ENCODE peak calls at places on chromosomes 5 and 9, in eight cellular contexts. N is effector CD4-positive, alpha-beta T cell; F is LoVo; Y is hippocampal formation; L is cerebellar cortex; V is osteocyte; G is T-cell; K is GM12891. P is an unnamed sample.

GRCh38 chr9:110029422-110029814 is 178.5 kb downstream of the C9orf152 start:
- DNase-seq in F (no peak), Y (no peak), L (no peak), V (no peak), K (no peak), N (no peak), G (no peak), P (no peak)

GRCh38 chr9:23492126-23493002 is 333.7 kb downstream of the ELAVL2 start:
- DNase-seq in Y (peak), N (no peak), V (no peak), G (no peak), K (peak), L (peak), F (peak), P (peak)

GRCh38 chr5:170907758-170908157 is 45.9 kb downstream of the RANBP17 start:
- DNase-seq in V (no peak), G (no peak), F (no peak), L (no peak), Y (no peak), N (no peak), K (no peak), P (no peak)

GRCh38 chr5:98365126-98365525 is 408.3 kb upstream of the RGMB start:
- DNase-seq in Y (no peak), N (no peak), L (no peak), K (no peak), G (no peak), F (peak), V (no peak), P (no peak)

GRCh38 chr9:112774006-112774996 is 23.7 kb downstream of the SNX30 start:
- DNase-seq in G (no peak), Y (no peak), K (no peak), N (no peak), F (no peak), L (peak), V (no peak), P (no peak)

GRCh38 chr5:132181011-132181629 is 46.5 kb downstream of the P4HA2 start:
- DNase-seq in K (no peak), F (no peak), Y (no peak), V (no peak), L (no peak), G (no peak), N (no peak), P (no peak)

GRCh38 chr9:69379250-69379982 is 54.4 kb downstream of the ENTREP1 start:
- DNase-seq in V (no peak), Y (no peak), N (no peak), L (no peak), G (no peak), F (peak), K (no peak), P (no peak)

GRCh38 chr5:31656806-31657205 is 17.9 kb downstream of the PDZD2 start:
- DNase-seq in Y (no peak), K (no peak), V (no peak), F (no peak), G (no peak), L (no peak), N (no peak), P (no peak)

GRCh38 chr9:76866689-76867088 is 39.2 kb downstream of the PRUNE2 start:
- DNase-seq in F (no peak), G (no peak), V (no peak), L (no peak), K (no peak), N (no peak), Y (no peak), P (no peak)

GRCh38 chr5:145811834-145812625 is 23.1 kb downstream of the PRELID2 start:
- DNase-seq in K (no peak), Y (peak), N (no peak), L (peak), V (no peak), G (no peak), F (no peak), P (peak)

GRCh38 chr9:109149722-109150121 is 17.3 kb downstream of the FRRS1L start:
- DNase-seq in F (no peak), L (no peak), K (no peak), N (no peak), G (no peak), V (no peak), Y (no peak), P (no peak)

GRCh38 chr5:30832519-30832918 is 361.0 kb upstream of the CDH6 start:
- DNase-seq in F (no peak), V (no peak), Y (no peak), K (no peak), N (no peak), G (no peak), L (no peak), P (no peak)

GRCh38 chr9:128408963-128409431 is 11.7 kb upstream of the CERCAM start:
- DNase-seq in Y (peak), F (no peak), L (no peak), V (no peak), G (no peak), N (no peak), K (no peak), P (peak)

GRCh38 chr5:1338196-1338490 is 6.8 kb downstream of the CLPTM1L start:
- DNase-seq in V (no peak), F (no peak), L (no peak), G (no peak), N (no peak), Y (no peak), K (no peak), P (no peak)

GRCh38 chr5:76175051-76175666 is 92.0 kb downstream of the SV2C start:
- DNase-seq in F (peak), V (no peak), G (peak), N (peak), Y (peak), K (peak), L (peak), P (peak)

GRCh38 chr5:140366770-140367630 is 7.0 kb downstream of the SLC4A9 start:
- DNase-seq in L (no peak), N (no peak), V (no peak), K (no peak), F (no peak), Y (no peak), G (no peak), P (no peak)

GRCh38 chr9:18543406-18543965 is 69.5 kb downstream of the ADAMTSL1 start:
- DNase-seq in V (no peak), K (no peak), N (no peak), G (no peak), Y (no peak), L (no peak), F (no peak), P (no peak)

GRCh38 chr9:121576281-121577075 is 75.0 kb upstream of the DAB2IP start:
- DNase-seq in N (no peak), V (no peak), L (no peak), Y (no peak), F (no peak), G (no peak), K (no peak), P (no peak)

GRCh38 chr5:31844615-31845345 is 205.8 kb downstream of the PDZD2 start:
- DNase-seq in N (no peak), K (no peak), G (no peak), Y (no peak), F (no peak), V (no peak), L (no peak), P (no peak)

GRCh38 chr5:15995206-15996052 is 184.2 kb downstream of the MARCHF11 start:
- DNase-seq in G (no peak), Y (peak), V (no peak), L (peak), F (peak), N (no peak), K (no peak), P (peak)

GRCh38 chr5:133400831-133401351 is 211.4 kb downstream of the FSTL4 start:
- DNase-seq in F (no peak), N (no peak), K (no peak), Y (no peak), G (no peak), V (peak), L (no peak), P (no peak)

GRCh38 chr5:118220491-118220890 is 767.9 kb downstream of the DTWD2 start:
- DNase-seq in N (no peak), G (no peak), K (no peak), Y (no peak), V (no peak), F (no peak), L (no peak), P (no peak)

GRCh38 chr9:134216961-134217360 is 52.6 kb upstream of the RNU6ATAC start:
- DNase-seq in L (no peak), Y (no peak), N (no peak), V (no peak), F (no peak), K (no peak), G (no peak), P (no peak)

GRCh38 chr5:130923543-130924159 is 241.4 kb downstream of the HINT1 start:
- DNase-seq in K (no peak), F (no peak), Y (no peak), N (no peak), V (no peak), L (no peak), G (no peak), P (no peak)